ENCODE peak calls at places on chromosomes 2 and 18, in four cellular contexts. W is AG10803, U is fibroblast of pulmonary artery, R is tibial artery. D is an unnamed sample.

GRCh38 chr2:6922201-6922656 is 5.0 kb downstream of the RNF144A start:
- DNase-seq in U (no peak), R (no peak), W (no peak), D (no peak)

GRCh38 chr2:135573620-135574019 is 42.3 kb downstream of the R3HDM1 start:
- DNase-seq in R (no peak), W (no peak), U (peak; percentile 5), D (no peak)

GRCh38 chr2:74316616-74317295 is 26.5 kb downstream of the SLC4A5 start:
- DNase-seq in R (no peak), W (no peak), U (no peak), D (no peak)

GRCh38 chr2:186612555-186613440 is 22.9 kb downstream of the ITGAV start:
- DNase-seq in W (no peak), U (no peak), R (no peak), D (no peak)

GRCh38 chr18:79208882-79209281 is 139.7 kb downstream of the ATP9B start:
- DNase-seq in U (no peak), W (no peak), R (no peak), D (peak; percentile 62)

GRCh38 chr2:64012115-64012514 is 7.1 kb downstream of the VPS54 start:
- DNase-seq in U (no peak), R (no peak), W (no peak), D (no peak)

GRCh38 chr2:3432067-3432466 is 52.6 kb downstream of the TRAPPC12 start:
- DNase-seq in W (no peak), U (no peak), R (no peak), D (no peak)

GRCh38 chr2:127107622-127107999 is 657 bp upstream of the BIN1 start:
- DNase-seq in W (no peak), R (no peak), U (peak; percentile 38), D (no peak)

GRCh38 chr2:107751936-107752335 is 74.8 kb upstream of the RGPD4 start:
- DNase-seq in U (no peak), R (no peak), W (no peak), D (no peak)

GRCh38 chr18:75857558-75857957 is 430.1 kb upstream of the SMIM21 start:
- DNase-seq in U (no peak), R (no peak), W (no peak), D (no peak)

GRCh38 chr18:24850532-24850931 is 390.1 kb downstream of the HRH4 start:
- DNase-seq in U (no peak), W (no peak), R (no peak), D (no peak)

GRCh38 chr2:12486205-12487118 is 230.3 kb upstream of the TRIB2 start:
- DNase-seq in U (no peak), W (peak; percentile 26), R (no peak), D (no peak)

GRCh38 chr2:72145658-72146329 is 1.9 kb downstream of the CYP26B1 start:
- DNase-seq in U (no peak), W (no peak), R (peak; percentile 57), D (no peak)

GRCh38 chr18:48122376-48122775 is 191.9 kb upstream of the SMAD2 start:
- DNase-seq in R (no peak), U (no peak), W (no peak), D (no peak)

GRCh38 chr18:13240060-13240725 is 21.6 kb downstream of the LDLRAD4 start:
- DNase-seq in W (no peak), U (no peak), R (peak; percentile 39), D (no peak)

GRCh38 chr2:29114841-29115609 is at the start of gene CLIP4:
- DNase-seq in R (peak; percentile 76), U (peak; percentile 60), W (peak; percentile 59), D (peak; percentile 83)

GRCh38 chr2:150080115-150080514 is 407.4 kb downstream of the RND3 start:
- DNase-seq in W (peak; percentile 21), R (no peak), U (peak; percentile 42), D (no peak)

GRCh38 chr2:149329470-149330126 is 789 bp upstream of the LYPD6 start:
- DNase-seq in W (peak; percentile 52), R (no peak), U (peak; percentile 21), D (no peak)

GRCh38 chr2:191869178-191869577 is 22.3 kb upstream of the CAVIN2 start:
- DNase-seq in W (no peak), U (peak; percentile 53), R (no peak), D (no peak)

GRCh38 chr2:241094172-241094571 is 7.9 kb downstream of the MTERF4 start:
- DNase-seq in R (no peak), W (no peak), U (no peak), D (no peak)

GRCh38 chr2:147806846-147807245 is 38.0 kb upstream of the ACVR2A start:
- DNase-seq in U (no peak), W (no peak), R (no peak), D (no peak)

GRCh38 chr18:623760-624620 is 27.2 kb downstream of the CLUL1 start:
- DNase-seq in U (peak; percentile 87), W (peak; percentile 76), R (peak; percentile 67), D (peak; percentile 62)

GRCh38 chr2:172564376-172564775 is 8.5 kb downstream of the PDK1 start:
- DNase-seq in W (no peak), R (no peak), U (no peak), D (no peak)

GRCh38 chr2:105490956-105491355 is 92.1 kb upstream of the FHL2 start:
- DNase-seq in R (no peak), W (no peak), U (no peak), D (no peak)

GRCh38 chr2:162646739-162647138 is 191.8 kb downstream of the KCNH7 start:
- DNase-seq in R (no peak), U (no peak), W (no peak), D (no peak)

GRCh38 chr2:3200420-3200939 is 177.1 kb downstream of the EIPR1 start:
- DNase-seq in U (no peak), R (no peak), W (peak; percentile 62), D (peak; percentile 44)

GRCh38 chr18:424071-424868 is 76.2 kb downstream of the COLEC12 start:
- DNase-seq in W (peak; percentile 76), U (no peak), R (no peak), D (no peak)

GRCh38 chr2:217394510-217395351 is 534.9 kb upstream of the TNP1 start:
- DNase-seq in W (peak; percentile 73), R (no peak), U (peak; percentile 10), D (no peak)

GRCh38 chr18:63879684-63880083 is 7.8 kb upstream of the SERPINB2 start:
- DNase-seq in W (no peak), R (no peak), U (peak; percentile 35), D (no peak)

GRCh38 chr2:118474151-118474561 is 373.3 kb downstream of the EN1 start:
- DNase-seq in U (no peak), R (no peak), W (no peak), D (no peak)

GRCh38 chr18:59719533-59720325 is 22.5 kb upstream of the CCBE1 start:
- DNase-seq in W (peak; percentile 97), R (no peak), U (peak; percentile 55), D (no peak)

GRCh38 chr2:69124327-69124726 is 111.3 kb downstream of the ANTXR1 start:
- DNase-seq in W (no peak), R (no peak), U (no peak), D (no peak)

GRCh38 chr2:113857454-113857853 is 32.4 kb upstream of the ACTR3 start:
- DNase-seq in W (no peak), U (no peak), R (no peak), D (no peak)

GRCh38 chr2:127012868-127013267 is 94.1 kb downstream of the BIN1 start:
- DNase-seq in W (peak; percentile 6), R (no peak), U (peak; percentile 37), D (no peak)

GRCh38 chr2:98037206-98037605 is 41.5 kb upstream of the TMEM131 start:
- DNase-seq in R (no peak), W (no peak), U (no peak), D (no peak)

D was measured in left ventricle myocardium superior.